ENCODE peak calls at places on chromosome 16, in nine cellular contexts. F, O, X, Y, E, I, J, M and U are unnamed samples.
A peak's percentile ranks its signal among the peaks of the same experiment; 100 is the strongest.

GRCh38 chr16:67939507-67940435 is 3.1 kb upstream of the PSMB10 start:
- DNase-seq in O (no peak), J (peak; percentile 31), I (no peak), X (no peak), E (no peak), M (peak; percentile 67), Y (no peak), F (no peak), U (no peak)

GRCh38 chr16:86985656-86986030 is 331.5 kb downstream of the C16orf95 start:
- DNase-seq in E (no peak), Y (no peak), X (no peak), F (no peak), I (no peak), O (no peak), M (no peak), J (no peak), U (no peak)

GRCh38 chr16:57536306-57537193 is at the start of gene CCDC102A:
- DNase-seq in Y (peak; percentile 54), E (no peak), F (peak; percentile 76), J (peak; percentile 42), X (peak; percentile 66), I (peak; percentile 38), O (peak; percentile 80), M (peak; percentile 74), U (no peak)

GRCh38 chr16:88495268-88495772 is 42.2 kb downstream of the ZFPM1 start:
- DNase-seq in O (no peak), X (no peak), Y (no peak), E (no peak), F (no peak), M (no peak), I (no peak), J (no peak), U (no peak)

GRCh38 chr16:3431779-3432219 is 11.5 kb downstream of the ZNF597 start:
- DNase-seq in Y (no peak), I (peak; percentile 61), F (no peak), E (no peak), J (peak; percentile 46), X (no peak), M (peak; percentile 81), O (no peak), U (no peak)

GRCh38 chr16:23148513-23149266 is 562 bp downstream of the USP31 start:
- DNase-seq in F (peak; percentile 81), J (peak; percentile 42), M (peak; percentile 72), Y (peak; percentile 64), I (peak; percentile 86), X (peak; percentile 70), E (no peak), O (peak; percentile 43), U (peak; percentile 40)

GRCh38 chr16:89920723-89921122 is 2.1 kb downstream of the MC1R start:
- DNase-seq in J (no peak), E (peak; percentile 32), X (no peak), I (no peak), Y (no peak), O (no peak), M (no peak), F (no peak), U (no peak)

GRCh38 chr16:57089406-57089805 is 3.0 kb upstream of the CPNE2 start:
- DNase-seq in E (no peak), Y (no peak), M (no peak), I (no peak), X (no peak), O (no peak), J (no peak), F (no peak), U (no peak)

GRCh38 chr16:49833055-49833454 is 22.9 kb downstream of the ZNF423 start:
- DNase-seq in F (peak; percentile 88), X (no peak), Y (no peak), E (no peak), M (no peak), O (no peak), I (no peak), J (no peak), U (no peak)

GRCh38 chr16:53090591-53091507 is 36.1 kb downstream of the CHD9 start:
- DNase-seq in J (no peak), Y (no peak), F (peak; percentile 99), E (no peak), I (no peak), X (peak; percentile 80), O (no peak), M (no peak), U (peak; percentile 97)

GRCh38 chr16:88072571-88073001 is 121.4 kb downstream of the BANP start:
- DNase-seq in X (no peak), E (no peak), O (no peak), J (no peak), Y (no peak), F (peak; percentile 59), M (no peak), I (no peak), U (no peak)

GRCh38 chr16:12293017-12293618 is 316.6 kb downstream of the SNX29 start:
- DNase-seq in E (no peak), O (no peak), J (no peak), Y (no peak), M (no peak), X (no peak), I (no peak), F (no peak), U (no peak)

GRCh38 chr16:86379505-86379846 is 130.9 kb upstream of the FOXF1 start:
- DNase-seq in J (no peak), M (no peak), I (no peak), E (no peak), X (no peak), O (no peak), F (no peak), Y (no peak), U (no peak)

GRCh38 chr16:17497648-17498047 is 26.9 kb upstream of the XYLT1 start:
- DNase-seq in O (no peak), I (no peak), X (no peak), J (no peak), M (no peak), Y (no peak), E (no peak), F (no peak), U (no peak)

GRCh38 chr16:65700599-65700998 is 578.7 kb upstream of the CDH11 start:
- DNase-seq in O (no peak), Y (no peak), F (no peak), J (no peak), I (no peak), M (no peak), X (no peak), E (peak; percentile 15), U (peak; percentile 83)

GRCh38 chr16:67150058-67150832 is 553 bp downstream of the B3GNT9 start:
- DNase-seq in M (peak; percentile 76), J (no peak), Y (no peak), I (peak; percentile 48), X (peak; percentile 44), O (no peak), E (peak; percentile 15), F (no peak), U (no peak)

GRCh38 chr16:28904363-28904762 is 20.7 kb downstream of the RABEP2 start:
- DNase-seq in J (no peak), O (no peak), X (no peak), M (no peak), I (no peak), F (no peak), E (no peak), Y (no peak), U (no peak)

GRCh38 chr16:13036600-13036999 is 135.2 kb downstream of the SHISA9 start:
- DNase-seq in O (no peak), E (peak; percentile 5), F (no peak), I (peak; percentile 17), M (peak; percentile 57), Y (peak; percentile 81), X (peak; percentile 33), J (peak; percentile 7), U (no peak)